ENCODE peak calls at places on chromosomes 11 and 22, in four cellular contexts. L is ovary, Y is vagina, J is stomach. D is an unnamed sample.

GRCh38 chr11:42311504-42311903 is 852.1 kb upstream of the LRRC4C start:
- DNase-seq in J (no peak), L (no peak), Y (no peak), D (no peak)

GRCh38 chr11:108788565-108789199 is 123.8 kb downstream of the DDX10 start:
- DNase-seq in Y (no peak), L (no peak), J (no peak), D (no peak)

GRCh38 chr11:130180491-130180890 is 20.9 kb downstream of the ST14 start:
- DNase-seq in L (no peak), Y (no peak), J (no peak), D (no peak)

GRCh38 chr22:16933274-16933923 is 74.6 kb downstream of the GAB4 start:
- DNase-seq in J (no peak), Y (no peak), L (no peak), D (no peak)

GRCh38 chr11:101296896-101297295 is 167.3 kb upstream of the PGR start:
- DNase-seq in L (no peak), J (no peak), Y (no peak), D (no peak)

GRCh38 chr11:17734418-17734911 is at the start of gene KCNC1:
- DNase-seq in L (peak), J (no peak), Y (no peak), D (no peak)

GRCh38 chr11:124069429-124070401 is 28.6 kb upstream of the OR10G7 start:
- DNase-seq in L (no peak), J (no peak), Y (no peak), D (no peak)

GRCh38 chr11:9660886-9661285 is 3.0 kb upstream of the SWAP70 start:
- DNase-seq in J (no peak), L (no peak), Y (no peak), D (no peak)

GRCh38 chr11:100578966-100579365 is 108.1 kb upstream of the ARHGAP42 start:
- DNase-seq in Y (no peak), J (no peak), L (no peak), D (no peak)

GRCh38 chr11:131858495-131858894 is 488.1 kb downstream of the NTM start:
- DNase-seq in J (no peak), L (no peak), Y (no peak), D (no peak)

GRCh38 chr22:46290843-46291785 is 5.6 kb upstream of the GTSE1 start:
- DNase-seq in Y (no peak), J (no peak), L (no peak), D (no peak)

GRCh38 chr11:41281131-41281742 is 178.2 kb downstream of the LRRC4C start:
- DNase-seq in J (no peak), Y (no peak), L (no peak), D (no peak)

GRCh38 chr11:102639656-102640055 is 14.5 kb upstream of the MMP20 start:
- DNase-seq in Y (no peak), L (no peak), J (no peak), D (no peak)

GRCh38 chr22:43118953-43119458 is 8.5 kb downstream of the BIK start:
- DNase-seq in L (no peak), Y (no peak), J (no peak), D (no peak)

GRCh38 chr22:38423512-38424503 is 31.2 kb downstream of the KCNJ4 start:
- DNase-seq in L (no peak), J (no peak), Y (no peak), D (no peak)

GRCh38 chr22:36064358-36064757 is 35.7 kb upstream of the RBFOX2 start:
- DNase-seq in L (no peak), J (no peak), Y (no peak), D (no peak)

GRCh38 chr11:76590631-76590950 is 80.0 kb downstream of the LRRC32 start:
- DNase-seq in Y (no peak), L (no peak), J (no peak), D (no peak)

GRCh38 chr11:6638437-6638836 is 17.2 kb downstream of the DCHS1 start:
- DNase-seq in L (no peak), J (no peak), Y (no peak), D (no peak)

GRCh38 chr11:117538731-117539130 is 211.1 kb downstream of the CEP164 start:
- DNase-seq in Y (no peak), L (no peak), J (no peak), D (peak)

GRCh38 chr11:95085117-95085825 is 4.4 kb upstream of the ENDOD1 start:
- DNase-seq in L (no peak), Y (peak), J (no peak), D (no peak)

GRCh38 chr11:135006800-135007199 is 594.8 kb upstream of the B3GAT1 start:
- DNase-seq in Y (no peak), L (no peak), J (no peak), D (peak)

GRCh38 chr22:37283393-37283937 is 1.2 kb downstream of the CYTH4 start:
- DNase-seq in J (no peak), Y (no peak), L (no peak), D (no peak)

GRCh38 chr11:26905368-26905767 is 88.5 kb upstream of the FIBIN start:
- DNase-seq in Y (no peak), J (no peak), L (no peak), D (no peak)

GRCh38 chr11:3686751-3687150 is 15.6 kb upstream of the CHRNA10 start:
- DNase-seq in Y (no peak), J (no peak), L (no peak), D (no peak)

GRCh38 chr11:32874144-32874543 is 18.5 kb upstream of the QSER1 start:
- DNase-seq in J (no peak), Y (no peak), L (no peak), D (no peak)

GRCh38 chr11:91433284-91434010 is 791.2 kb upstream of the FAT3 start:
- DNase-seq in J (no peak), Y (no peak), L (no peak), D (no peak)

GRCh38 chr11:59611570-59612565 is 3.7 kb downstream of the OSBP start:
- DNase-seq in L (no peak), Y (no peak), J (peak), D (no peak)

GRCh38 chr11:3905080-3905953 is 49.9 kb downstream of the STIM1 start:
- DNase-seq in L (no peak), Y (no peak), J (peak), D (no peak)

GRCh38 chr11:60377737-60378136 is 595 bp upstream of the MS4A7 start:
- DNase-seq in Y (no peak), J (no peak), L (no peak), D (peak)

GRCh38 chr22:44276706-44277403 is 35.9 kb downstream of the SHISAL1 start:
- DNase-seq in L (no peak), J (no peak), Y (no peak), D (no peak)

GRCh38 chr11:7874061-7874460 is 57.0 kb downstream of the OR10A6 start:
- DNase-seq in J (no peak), Y (no peak), L (no peak), D (no peak)

GRCh38 chr22:35489225-35489624 is 51.4 kb upstream of the RASD2 start:
- DNase-seq in L (no peak), Y (no peak), J (no peak), D (no peak)

GRCh38 chr11:111514216-111515031 is at the start of gene HOATZ:
- DNase-seq in L (no peak), Y (no peak), J (no peak), D (no peak)

GRCh38 chr22:23394525-23395326 is 185.4 kb downstream of the IGLL1 start:
- DNase-seq in L (peak), J (no peak), Y (no peak), D (no peak)

GRCh38 chr11:99268895-99269294 is 248.1 kb downstream of the CNTN5 start:
- DNase-seq in J (no peak), L (no peak), Y (no peak), D (no peak)

GRCh38 chr11:59283825-59284772 is 71.4 kb upstream of the MPEG1 start:
- DNase-seq in Y (no peak), L (no peak), J (peak), D (no peak)

GRCh38 chr11:63917685-63918523 is 940 bp upstream of the RCOR2 start:
- DNase-seq in J (peak), Y (no peak), L (peak), D (peak)

GRCh38 chr11:63919267-63920125 is 2.5 kb upstream of the RCOR2 start:
- DNase-seq in Y (no peak), J (peak), L (peak), D (peak)

GRCh38 chr11:63918576-63919171 is 1.7 kb upstream of the RCOR2 start:
- DNase-seq in J (no peak), Y (no peak), L (no peak), D (no peak)

GRCh38 chr11:63920870-63921417 is 4.0 kb upstream of the RCOR2 start:
- DNase-seq in Y (no peak), J (no peak), L (peak), D (no peak)

GRCh38 chr11:63920126-63920869 is 3.3 kb upstream of the RCOR2 start:
- DNase-seq in J (peak), L (peak), Y (no peak), D (peak)
- H3K27ac ChIP-seq in J (peak), L (peak), Y (peak), D (peak)

DNA sequence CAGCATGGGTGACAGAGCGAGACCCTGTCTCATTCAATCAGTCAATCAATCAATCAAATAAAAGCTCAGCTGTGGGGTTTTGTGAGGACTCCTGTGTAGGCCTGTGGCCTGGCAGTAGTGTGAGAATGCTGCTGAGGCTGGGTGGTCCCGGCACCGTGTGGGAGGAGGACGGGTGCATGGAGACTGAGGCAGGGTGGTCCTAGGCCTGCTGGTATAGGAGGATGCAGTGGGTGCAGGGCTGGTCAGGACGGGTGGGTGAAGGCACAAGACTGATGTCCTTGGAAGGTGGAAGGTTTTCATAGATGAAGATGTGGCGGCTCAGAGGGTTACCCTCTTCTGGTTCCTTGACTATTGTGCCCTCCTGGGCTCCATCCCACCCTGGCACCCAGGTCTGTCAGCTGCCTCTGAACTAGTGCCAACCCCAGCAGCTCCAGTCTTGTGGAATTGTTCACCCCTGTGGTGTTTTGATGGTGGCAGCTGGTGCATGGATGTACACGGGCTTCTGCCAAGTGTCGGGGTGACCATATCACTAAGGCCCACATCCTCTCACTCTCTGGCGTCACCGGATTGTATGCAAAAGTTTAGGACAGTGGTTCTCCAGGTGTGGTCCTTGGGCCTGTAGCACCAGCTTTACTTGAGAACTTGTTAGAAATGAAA is 23.7 kb downstream of the TANGO2 start:
- DNase-seq in Y (no peak), J (no peak), L (no peak), D (no peak)
- H3K4me3 ChIP-seq in Y (no peak), J (no peak), L (no peak), D (no peak)

GRCh38 chr22:31248138-31248745 is 36.1 kb downstream of the LIMK2 start:
- DNase-seq in Y (no peak), L (peak), J (peak), D (peak)
- H3K27ac ChIP-seq in Y (peak), L (peak), J (peak), D (peak)

DNA sequence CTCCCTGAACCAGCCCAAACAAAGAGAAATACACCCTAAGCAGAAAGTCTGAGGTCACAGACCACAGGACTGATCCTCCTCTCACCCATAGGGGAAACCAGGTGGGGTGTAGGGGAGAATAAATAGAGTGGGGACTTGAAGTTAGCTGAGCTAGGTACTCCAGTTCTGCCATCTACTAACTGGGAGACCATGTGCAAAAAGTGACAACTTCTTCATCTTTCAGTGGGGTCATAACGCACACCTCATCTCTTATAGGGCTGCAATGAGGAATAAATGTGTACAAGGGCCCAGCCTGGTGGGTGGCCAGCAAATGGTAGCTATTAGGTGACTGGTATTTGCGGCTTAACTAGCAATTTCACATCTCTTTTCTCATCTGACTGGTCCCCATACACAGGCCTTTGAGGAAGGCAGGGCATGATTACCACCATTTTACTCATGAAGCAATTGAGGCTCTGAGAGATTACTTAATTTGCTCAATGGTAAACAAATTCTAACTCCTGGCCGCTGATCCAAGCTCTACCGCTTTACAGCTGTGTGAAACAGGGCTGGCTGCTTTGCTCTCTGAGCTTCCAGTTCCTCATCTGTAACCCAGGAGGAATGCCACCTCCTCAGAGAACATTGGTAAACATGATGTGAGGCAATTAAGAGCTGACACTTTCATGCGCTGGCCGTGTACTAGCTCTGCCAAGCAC is 16.6 kb downstream of the TBC1D10A start:
- DNase-seq in Y (no peak), L (no peak), J (peak), D (no peak)
- H3K4me3 ChIP-seq in Y (no peak), L (no peak), J (no peak), D (no peak)

DNA sequence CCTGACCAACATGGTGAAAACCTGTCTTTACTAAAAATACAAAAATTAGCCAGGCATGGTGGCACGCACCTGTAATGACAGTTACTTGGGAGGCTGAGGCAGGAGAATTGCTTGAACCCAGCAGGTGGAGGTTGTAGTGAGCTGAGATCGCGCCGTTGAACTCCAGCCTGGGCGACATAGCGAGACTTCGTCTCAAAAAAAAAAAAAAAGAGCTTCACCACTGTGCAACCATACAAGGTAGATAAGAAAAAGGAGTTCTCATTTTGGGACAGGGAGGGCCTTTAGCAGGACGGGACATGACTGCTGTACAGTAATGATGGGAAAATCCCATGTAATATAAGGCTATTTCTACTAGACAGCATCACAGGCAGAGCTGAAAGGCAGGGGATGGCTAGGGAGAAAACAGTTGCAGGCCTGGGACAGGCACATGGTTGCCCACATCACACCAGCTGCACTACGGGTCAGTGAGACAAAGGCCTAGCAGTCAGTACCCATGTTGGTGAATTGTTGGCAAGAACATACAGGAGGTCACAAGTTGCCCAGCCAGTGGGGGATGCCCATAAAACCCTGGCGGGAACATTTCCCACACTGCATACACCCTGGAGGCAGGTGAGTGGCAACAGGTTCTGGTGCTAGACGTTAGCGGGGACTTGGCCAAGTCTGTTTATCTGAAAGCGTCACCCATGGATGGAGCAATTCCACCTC is 5.4 kb downstream of the TANGO2 start:
- DNase-seq in Y (no peak), J (no peak), L (no peak), D (peak)
- H3K27ac ChIP-seq in Y (no peak), J (no peak), L (no peak), D (peak)

GRCh38 chr22:49323751-49324415 is 503.8 kb downstream of the BRD1 start:
- DNase-seq in J (peak), L (no peak), Y (peak), D (peak)
- H3K4me3 ChIP-seq in J (no peak), L (no peak), Y (no peak), D (no peak)

GRCh38 chr11:70364745-70365535 is 33.4 kb upstream of the CTTN start:
- DNase-seq in L (peak), Y (no peak), J (no peak), D (no peak)
- H3K27ac ChIP-seq in L (no peak), Y (peak), J (no peak), D (no peak)

DNA sequence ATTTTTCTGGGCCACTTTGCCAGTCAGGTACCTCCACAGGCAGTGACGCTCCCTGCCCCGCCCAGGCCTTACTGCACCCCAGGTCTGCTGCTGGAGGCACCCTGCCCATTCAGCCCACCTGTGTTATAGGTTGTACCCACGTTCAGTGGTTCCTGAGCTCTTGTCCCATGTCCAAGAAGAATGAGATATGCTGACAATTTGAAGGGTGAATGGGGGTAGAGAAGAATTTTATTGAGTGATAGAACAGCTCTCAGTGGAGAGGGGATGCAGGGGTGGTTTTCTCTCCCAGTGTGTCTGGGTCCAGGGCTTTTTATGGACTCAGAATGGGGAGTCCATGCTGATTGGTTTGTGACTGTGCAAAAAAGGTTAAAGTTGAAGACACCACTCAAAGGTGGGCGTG is 149.7 kb downstream of the LDLRAD3 start:
- DNase-seq in J (no peak), Y (no peak), L (no peak), D (no peak)
- H3K4me3 ChIP-seq in J (no peak), Y (no peak), L (no peak), D (no peak)

D was measured in dorsolateral prefrontal cortex.